ENCODE peak calls at places on chromosomes 11 and 22, in ten cellular contexts. E is pancreas, U is neural progenitor cell, K is upper lobe of right lung, F is adrenal gland, J is astrocyte, W is AG04450, O is transverse colon, V is RWPE1, N is body of pancreas. S is an unnamed sample.

GRCh38 chr11:120184946-120185677 is 25.7 kb upstream of the OAF start:
- DNase-seq in E (peak), U (no peak), K (peak), F (peak), J (no peak), W (no peak), O (peak), V (no peak), N (peak), S (peak)

GRCh38 chr11:106632283-106632682 is 386.0 kb downstream of the GUCY1A2 start:
- DNase-seq in E (no peak), U (no peak), K (no peak), F (no peak), J (no peak), W (no peak), O (no peak), V (no peak), N (no peak), S (no peak)

GRCh38 chr11:14275081-14275480 is 83.9 kb downstream of the RRAS2 start:
- DNase-seq in E (no peak), U (no peak), K (no peak), F (no peak), J (peak), W (no peak), O (no peak), V (no peak), N (no peak), S (no peak)

GRCh38 chr11:60858731-60859464 is 3.1 kb upstream of the PTGDR2 start:
- DNase-seq in E (no peak), U (no peak), K (no peak), F (no peak), J (no peak), W (no peak), O (no peak), V (no peak), N (no peak), S (no peak)

GRCh38 chr11:116513894-116514293 is 258.9 kb downstream of the BUD13 start:
- DNase-seq in E (no peak), U (peak), K (no peak), F (peak), J (peak), W (no peak), O (peak), V (no peak), N (no peak), S (no peak)

GRCh38 chr11:40186401-40187091 is 1272.9 kb downstream of the LRRC4C start:
- DNase-seq in E (no peak), U (peak), K (no peak), F (no peak), J (no peak), W (no peak), O (no peak), V (no peak), N (no peak), S (no peak)

GRCh38 chr11:46237248-46238077 is 40.0 kb upstream of the CREB3L1 start:
- DNase-seq in E (peak), U (peak), K (peak), F (peak), J (peak), W (peak), O (peak), V (peak), N (peak), S (no peak)

GRCh38 chr11:67270256-67271211 is 4.3 kb downstream of the GRK2 start:
- DNase-seq in E (peak), U (peak), K (peak), F (peak), J (no peak), W (no peak), O (peak), V (no peak), N (peak), S (no peak)

GRCh38 chr22:45582955-45583320 is 80.3 kb downstream of the FBLN1 start:
- DNase-seq in E (no peak), U (no peak), K (no peak), F (no peak), J (no peak), W (no peak), O (no peak), V (no peak), N (no peak), S (no peak)

GRCh38 chr22:46649176-46650077 is 29.2 kb downstream of the GRAMD4 start:
- DNase-seq in E (no peak), U (no peak), K (no peak), F (peak), J (no peak), W (peak), O (no peak), V (no peak), N (no peak), S (no peak)

GRCh38 chr22:25919452-25919851 is 177.5 kb downstream of the MYO18B start:
- DNase-seq in E (no peak), U (no peak), K (no peak), F (no peak), J (no peak), W (no peak), O (no peak), V (no peak), N (no peak), S (no peak)

GRCh38 chr11:70948416-70948815 is 304.0 kb downstream of the SHANK2 start:
- DNase-seq in E (no peak), U (no peak), K (no peak), F (no peak), J (no peak), W (no peak), O (no peak), V (no peak), N (no peak), S (no peak)

GRCh38 chr11:9138612-9139579 is 47.5 kb upstream of the SCUBE2 start:
- DNase-seq in E (peak), U (no peak), K (no peak), F (peak), J (peak), W (peak), O (peak), V (peak), N (peak), S (no peak)

GRCh38 chr11:1450958-1451710 is 35.4 kb downstream of the MOB2 start:
- DNase-seq in E (no peak), U (peak), K (no peak), F (no peak), J (no peak), W (no peak), O (no peak), V (peak), N (no peak), S (no peak)

GRCh38 chr11:8301622-8302021 is 37.9 kb upstream of the LMO1 start:
- DNase-seq in E (no peak), U (no peak), K (no peak), F (no peak), J (no peak), W (no peak), O (no peak), V (no peak), N (no peak), S (no peak)

GRCh38 chr22:40452730-40453487 is 82.5 kb downstream of the SGSM3 start:
- DNase-seq in E (no peak), U (no peak), K (no peak), F (no peak), J (peak), W (no peak), O (no peak), V (no peak), N (no peak), S (no peak)

GRCh38 chr11:7578276-7578955 is 64.6 kb downstream of the PPFIBP2 start:
- DNase-seq in E (no peak), U (no peak), K (no peak), F (no peak), J (no peak), W (no peak), O (no peak), V (no peak), N (no peak), S (peak)

GRCh38 chr11:13669544-13670488 is 1.3 kb downstream of the FAR1 start:
- DNase-seq in E (no peak), U (no peak), K (no peak), F (no peak), J (no peak), W (no peak), O (no peak), V (no peak), N (no peak), S (no peak)

GRCh38 chr11:67614730-67615454 is 8.2 kb downstream of the NDUFV1 start:
- DNase-seq in E (peak), U (no peak), K (no peak), F (no peak), J (no peak), W (no peak), O (no peak), V (no peak), N (no peak), S (peak)

GRCh38 chr22:38599466-38599865 is 29.5 kb upstream of the DMC1 start:
- DNase-seq in E (no peak), U (no peak), K (no peak), F (no peak), J (no peak), W (no peak), O (no peak), V (no peak), N (no peak), S (no peak)

GRCh38 chr11:78350101-78350645 is 67.4 kb downstream of the GAB2 start:
- DNase-seq in E (no peak), U (peak), K (no peak), F (peak), J (no peak), W (peak), O (peak), V (no peak), N (no peak), S (no peak)

GRCh38 chr11:46240371-46240770 is 37.1 kb upstream of the CREB3L1 start:
- DNase-seq in E (no peak), U (no peak), K (no peak), F (no peak), J (no peak), W (no peak), O (no peak), V (no peak), N (no peak), S (no peak)

GRCh38 chr11:107385361-107385982 is 72.2 kb downstream of the CWF19L2 start:
- DNase-seq in E (no peak), U (no peak), K (no peak), F (no peak), J (peak), W (no peak), O (no peak), V (peak), N (no peak), S (no peak)

GRCh38 chr22:43127166-43127908 is 15.9 kb downstream of the MCAT start:
- DNase-seq in E (no peak), U (no peak), K (no peak), F (no peak), J (no peak), W (no peak), O (peak), V (peak), N (no peak), S (no peak)

DNA sequence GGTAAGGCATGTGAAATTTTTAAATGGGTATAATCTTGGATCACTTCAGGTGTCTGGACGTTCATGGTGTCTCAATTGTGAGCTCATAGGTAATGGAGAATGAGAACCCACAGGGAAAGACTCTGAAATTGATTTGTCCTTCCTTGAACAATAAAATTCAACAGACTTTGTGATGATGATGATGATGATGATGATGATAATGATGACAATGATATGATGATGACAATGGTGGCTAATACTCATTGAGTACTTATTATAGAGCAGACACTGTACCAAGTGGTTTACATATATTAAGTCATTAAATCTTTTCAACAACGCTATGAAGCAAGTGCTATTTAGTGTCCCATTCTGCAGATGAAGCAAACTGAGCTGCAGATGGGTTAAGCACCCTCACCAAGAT is 86.6 kb upstream of the BDNF start:
- DNase-seq in E (no peak), U (no peak), K (no peak), F (no peak), J (no peak), W (no peak), O (no peak), V (no peak), N (no peak), S (no peak)
- TF ChIP-seq CTCF in E (no peak), U (no peak), K (no peak), F (no peak), J (no peak), W (no peak), O (no peak), V (no peak), N (no peak), S (no peak)

GRCh38 chr11:118927554-118928107 is 1.9 kb upstream of the BCL9L start:
- DNase-seq in E (no peak), U (no peak), K (no peak), F (no peak), J (no peak), W (no peak), O (no peak), V (no peak), N (no peak), S (no peak)
- H3K27ac ChIP-seq in E (peak), U (no peak), K (peak), F (peak), J (peak), W (peak), O (peak), V (peak), N (peak), S (peak)

DNA sequence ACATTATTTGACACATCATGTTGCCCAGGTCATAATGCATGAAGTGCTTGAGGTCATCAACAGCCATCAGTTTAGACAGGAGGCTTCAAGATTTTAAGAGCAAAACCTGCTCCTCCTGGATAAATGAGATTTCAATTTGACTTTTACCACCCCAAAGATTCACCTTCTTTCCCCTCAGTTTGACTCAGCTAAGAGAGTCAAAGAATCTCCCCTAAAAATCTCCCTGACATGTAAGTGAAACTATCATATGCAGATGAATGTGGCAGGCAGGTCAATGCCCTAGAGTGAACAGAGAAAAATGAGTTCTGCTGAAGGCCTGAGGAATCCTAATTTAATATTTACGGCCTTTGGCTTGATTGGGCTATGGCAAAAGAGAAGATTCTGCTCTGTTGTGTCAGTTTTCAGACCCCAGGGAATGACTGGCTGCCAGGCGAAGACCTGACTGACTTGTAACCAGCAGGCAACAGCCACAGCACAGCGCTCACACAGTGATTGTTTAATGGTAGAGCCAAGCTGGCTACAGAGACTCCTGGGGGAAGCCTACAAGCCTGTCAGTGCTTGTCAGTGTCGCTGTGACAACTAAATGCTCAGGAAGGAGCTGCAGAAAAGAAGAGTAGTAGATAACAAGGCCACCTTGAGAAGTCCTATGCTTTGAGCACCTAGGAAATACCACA is 491.2 kb upstream of the LRRC4C start:
- DNase-seq in E (no peak), U (peak), K (no peak), F (no peak), J (no peak), W (no peak), O (no peak), V (no peak), N (no peak), S (no peak)
- TF ChIP-seq CTCF in E (no peak), U (no peak), K (no peak), F (no peak), J (no peak), W (no peak), O (no peak), V (no peak), N (no peak), S (no peak)

GRCh38 chr22:22705328-22706100 is 61.1 kb downstream of the GGTLC2 start:
- DNase-seq in E (no peak), U (no peak), K (no peak), F (no peak), J (no peak), W (no peak), O (no peak), V (no peak), N (no peak), S (peak)
- H3K27ac ChIP-seq in E (no peak), U (no peak), K (no peak), F (no peak), J (no peak), W (no peak), O (no peak), V (no peak), N (no peak), S (no peak)

S was measured in coronary artery.